ENCODE peak calls at places on chromosomes 11 and 22, in five cellular contexts. T is CD4-positive, CD25-positive, alpha-beta regulatory T cell; A is neural progenitor cell; I is colonic mucosa; M is body of pancreas. Y is an unnamed sample. For H3K9me3, the result is how much of the 10 kb centered on the place peaks cover.

GRCh38 chr11:36095716-36096115 is 151.9 kb downstream of the LDLRAD3 start:
- DNase-seq in T (no peak), A (no peak), I (no peak), M (no peak), Y (no peak)

GRCh38 chr22:44085743-44086741 is 61.9 kb downstream of the PARVB start:
- DNase-seq in T (no peak), A (peak), I (peak), M (peak), Y (peak)

GRCh38 chr11:28756977-28757376 is 648.8 kb downstream of the METTL15 start:
- DNase-seq in T (no peak), A (no peak), I (no peak), M (no peak), Y (peak)

GRCh38 chr22:36465232-36466021 is 16.0 kb downstream of the TXN2 start:
- DNase-seq in T (no peak), A (no peak), I (peak), M (peak), Y (peak)

GRCh38 chr11:64371201-64371600 is 12.2 kb downstream of the RPS6KA4 start:
- DNase-seq in T (no peak), A (no peak), I (no peak), M (no peak), Y (no peak)

GRCh38 chr22:43110444-43110926 is at the start of gene BIK:
- DNase-seq in T (peak), A (peak), I (peak), M (peak), Y (no peak)

GRCh38 chr22:46971141-46971775 is 208.8 kb downstream of the TBC1D22A start:
- DNase-seq in T (no peak), A (peak), I (no peak), M (peak), Y (no peak)

GRCh38 chr11:122764691-122765090 is 73.6 kb upstream of the CRTAM start:
- DNase-seq in T (no peak), A (no peak), I (no peak), M (no peak), Y (no peak)

GRCh38 chr22:19762315-19763140 is 1.9 kb downstream of the TBX1 start:
- DNase-seq in T (no peak), A (no peak), I (no peak), M (no peak), Y (no peak)

GRCh38 chr11:64870893-64871849 is 7.2 kb downstream of the EHD1 start:
- DNase-seq in T (no peak), A (no peak), I (peak), M (peak), Y (no peak)

GRCh38 chr22:42268852-42269406 is 1.5 kb downstream of the TCF20 start:
- DNase-seq in T (no peak), A (no peak), I (no peak), M (no peak), Y (no peak)

GRCh38 chr11:78952188-78952587 is 377.5 kb upstream of the NARS2 start:
- DNase-seq in T (no peak), A (no peak), I (no peak), M (no peak), Y (no peak)

GRCh38 chr11:110645253-110645652 is 67.0 kb downstream of the ARHGAP20 start:
- DNase-seq in T (no peak), A (no peak), I (no peak), M (no peak), Y (no peak)

GRCh38 chr11:92964471-92964870 is 5.0 kb upstream of the MTNR1B start:
- DNase-seq in T (no peak), A (no peak), I (no peak), M (peak), Y (peak)

GRCh38 chr11:68311155-68312116 is 955 bp upstream of the LRP5 start:
- DNase-seq in T (no peak), A (no peak), I (no peak), M (peak), Y (no peak)

GRCh38 chr11:272195-272930 is 5.8 kb upstream of the NLRP6 start:
- DNase-seq in T (no peak), A (no peak), I (no peak), M (no peak), Y (no peak)

GRCh38 chr11:121293276-121293569 is 652 bp downstream of the SC5D start:
- DNase-seq in T (no peak), A (no peak), I (no peak), M (no peak), Y (no peak)

GRCh38 chr11:128695539-128696221 is 1.8 kb downstream of the FLI1 start:
- DNase-seq in T (no peak), A (no peak), I (no peak), M (no peak), Y (no peak)

GRCh38 chr22:37428649-37429586 is 1.6 kb upstream of the ELFN2 start:
- DNase-seq in T (peak), A (peak), I (peak), M (peak), Y (no peak)

GRCh38 chr11:819943-820649 is 1.4 kb downstream of the PNPLA2 start:
- DNase-seq in T (peak), A (peak), I (peak), M (peak), Y (peak)

GRCh38 chr11:61609970-61610347 is 29.1 kb upstream of the SYT7 start:
- DNase-seq in T (no peak), A (peak), I (peak), M (peak), Y (no peak)

GRCh38 chr11:107961480-107961879 is 33.2 kb downstream of the RAB39A start:
- DNase-seq in T (no peak), A (no peak), I (no peak), M (no peak), Y (no peak)

GRCh38 chr22:30238661-30239420 is 7.7 kb downstream of the LIF start:
- DNase-seq in T (no peak), A (no peak), I (peak), M (no peak), Y (peak)

GRCh38 chr11:92180664-92181251 is 43.9 kb upstream of the FAT3 start:
- DNase-seq in T (no peak), A (no peak), I (no peak), M (no peak), Y (no peak)

DNA sequence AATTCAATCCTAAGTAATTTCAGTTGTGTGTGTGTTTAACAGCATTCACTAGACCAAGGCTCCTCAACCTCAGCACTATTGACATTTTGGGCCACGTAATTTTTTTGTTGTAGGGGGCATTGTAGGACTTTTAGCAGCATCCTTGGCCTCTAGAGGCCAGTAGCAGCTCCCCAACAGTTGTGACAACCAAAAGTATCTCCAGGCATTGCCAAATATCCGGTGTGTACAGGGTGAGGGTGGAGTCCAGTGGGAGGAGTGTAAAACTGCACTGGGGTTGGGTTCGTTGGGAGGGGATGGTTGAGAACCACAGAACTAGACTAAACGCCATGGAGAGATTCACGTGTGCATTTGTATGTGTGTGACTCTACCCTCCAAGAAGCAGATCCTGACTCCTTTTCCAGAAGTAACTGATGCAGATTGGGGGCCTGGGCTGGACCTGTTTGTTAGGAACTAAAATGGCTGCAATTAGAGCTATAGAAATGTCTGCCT is 5.9 kb upstream of the PHF21A start:
- DNase-seq in T (peak), A (peak), I (peak), M (no peak), Y (peak)
- H3K9me3 ChIP-seq in T (under half), A (under half), I (under half), M (under half), Y (under half)

DNA sequence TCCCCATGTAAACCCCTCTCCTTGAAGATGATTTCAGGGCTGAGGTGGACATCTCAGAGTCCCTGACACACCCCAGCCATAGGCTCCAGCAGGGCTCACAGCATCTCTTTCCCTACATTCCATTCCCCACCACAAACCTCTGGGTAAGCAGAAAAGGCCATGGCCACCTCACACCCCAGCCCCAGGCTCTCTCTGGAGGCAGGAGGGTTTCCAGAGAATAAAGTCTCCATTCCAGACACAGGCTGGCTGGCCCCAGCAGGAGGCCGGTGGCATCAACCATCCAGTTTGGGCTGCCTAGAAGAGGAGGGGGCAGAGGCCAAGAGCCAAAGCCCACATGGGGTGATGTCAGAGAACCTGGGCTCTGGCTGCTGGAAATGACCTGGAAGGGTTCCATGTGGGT is 61.4 kb downstream of the TP53I11 start:
- DNase-seq in T (no peak), A (no peak), I (no peak), M (no peak), Y (no peak)
- H3K27ac ChIP-seq in T (no peak), A (no peak), I (no peak), M (no peak), Y (no peak)

DNA sequence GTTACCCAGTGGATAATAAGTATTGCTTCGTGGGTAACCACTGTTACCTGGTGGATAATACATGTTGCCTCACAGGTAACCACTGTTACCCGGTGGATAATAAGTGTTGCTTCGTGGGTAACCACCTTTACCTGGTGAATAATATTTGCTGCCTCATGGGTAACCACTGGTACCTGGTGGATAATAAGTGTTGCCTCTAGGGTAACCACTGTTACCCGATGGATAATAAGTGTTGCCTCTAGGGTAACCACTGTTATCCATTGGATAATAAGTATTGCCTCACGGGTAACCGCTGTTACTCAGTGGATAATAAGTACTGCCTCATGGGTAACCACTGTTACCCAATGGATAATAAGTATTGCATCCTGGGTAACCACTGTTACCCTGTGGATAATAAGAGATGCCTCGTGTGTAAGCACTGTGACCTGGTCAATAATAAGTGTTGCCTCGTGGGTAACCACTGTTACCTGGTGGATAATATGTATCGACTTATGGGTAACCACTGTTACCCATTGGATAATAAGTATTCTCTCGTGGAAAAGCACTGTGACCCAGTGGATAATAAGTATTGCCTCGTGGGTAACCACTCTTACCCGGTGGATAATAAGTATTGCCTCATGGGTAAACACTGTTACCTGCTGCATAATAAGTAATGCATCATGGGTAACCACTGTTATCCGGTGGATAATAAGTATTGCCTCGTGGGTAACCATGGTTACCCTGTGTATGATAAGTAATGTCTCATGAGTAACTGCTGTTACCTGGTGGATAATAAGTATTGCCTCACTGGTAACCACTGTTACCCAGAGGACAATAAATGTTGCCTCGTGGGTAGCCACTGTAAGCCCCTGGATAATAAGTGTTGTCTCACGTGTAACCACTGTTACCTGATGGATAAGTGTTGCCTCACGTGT is 20.1 kb upstream of the NXPE4 start:
- DNase-seq in T (no peak), A (no peak), I (peak), M (no peak), Y (no peak)
- H3K9me3 ChIP-seq in T (under half), A (under half), I (under half), M (under half), Y (under half)

GRCh38 chr22:23226497-23226850 is 46.2 kb downstream of the BCR start:
- DNase-seq in T (no peak), A (no peak), I (no peak), M (no peak), Y (no peak)
- H3K27ac ChIP-seq in T (peak), A (no peak), I (peak), M (peak), Y (peak)

DNA sequence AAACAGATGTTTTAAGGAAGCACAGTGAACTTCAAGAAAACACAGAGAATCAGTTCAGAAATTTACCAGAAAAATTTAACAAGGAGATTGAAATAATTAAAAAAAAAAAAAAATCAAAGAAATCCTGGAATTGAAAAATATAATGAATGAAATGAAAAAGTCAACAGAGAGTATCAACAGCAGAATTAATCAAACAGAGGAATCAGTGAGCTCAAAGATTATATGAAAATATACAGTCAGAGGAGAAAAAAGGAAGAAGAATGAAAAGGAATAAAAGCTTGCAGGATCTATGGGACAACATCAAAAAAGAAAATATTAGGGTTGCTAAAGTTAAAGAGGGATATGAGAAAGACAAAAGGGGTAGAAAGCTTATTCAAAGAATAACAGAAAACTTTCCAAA is 82.3 kb downstream of the XRRA1 start:
- DNase-seq in T (no peak), A (no peak), I (no peak), M (no peak), Y (no peak)
- H3K9me3 ChIP-seq in T (half or more), A (under half), I (under half), M (half or more), Y (half or more)

DNA sequence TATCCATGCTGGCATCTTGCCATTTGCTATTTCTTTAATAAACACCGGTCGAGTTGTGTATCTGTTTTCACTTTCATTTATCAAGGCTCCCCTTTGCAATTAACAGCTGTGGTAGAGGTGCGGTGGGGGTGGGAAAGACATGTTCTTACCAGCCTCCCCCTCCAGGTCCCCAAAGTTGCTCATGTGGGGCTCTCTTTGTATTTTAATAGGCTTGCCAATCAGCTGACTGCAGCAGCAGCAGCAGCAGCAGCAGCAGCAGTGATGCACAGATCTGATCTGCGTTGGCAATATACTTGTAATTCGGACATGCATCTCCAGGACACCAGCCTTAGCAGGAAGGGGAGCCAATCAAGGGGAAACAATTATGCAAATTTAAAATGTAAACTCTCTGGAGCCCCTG is 40.3 kb upstream of the E2F8 start:
- DNase-seq in T (no peak), A (no peak), I (no peak), M (no peak), Y (no peak)
- H3K27ac ChIP-seq in T (no peak), A (no peak), I (no peak), M (no peak), Y (no peak)

Y was measured in PC-9.